ENCODE peak calls at places on chromosomes 13 and 19, in seven cellular contexts. One of them, this sample, is unnamed.

GRCh38 chr19:7679017-7679720 is 1.5 kb upstream of the TRAPPC5 start:
- DNase-seq in aorta: peak; percentile 55
- DNase-seq in small intestine: peak; percentile 36
- DNase-seq in thoracic aorta: no peak
- DNase-seq in fibroblast of lung: no peak
- DNase-seq in adipocyte: no peak
- DNase-seq in ascending aorta: no peak
- DNase-seq in this sample: no peak

GRCh38 chr13:71968025-71968424 is 101.0 kb upstream of the DACH1 start:
- DNase-seq in aorta: no peak
- DNase-seq in small intestine: no peak
- DNase-seq in thoracic aorta: no peak
- DNase-seq in fibroblast of lung: peak; percentile 25
- DNase-seq in adipocyte: no peak
- DNase-seq in ascending aorta: no peak
- DNase-seq in this sample: no peak

GRCh38 chr19:34173145-34173956 is 1.0 kb downstream of the LSM14A start:
- DNase-seq in aorta: peak; percentile 55
- DNase-seq in small intestine: peak; percentile 80
- DNase-seq in thoracic aorta: no peak
- DNase-seq in fibroblast of lung: peak; percentile 64
- DNase-seq in adipocyte: peak; percentile 70
- DNase-seq in ascending aorta: no peak
- DNase-seq in this sample: no peak

GRCh38 chr19:53463263-53463662 is 4.3 kb upstream of the ZNF813 start:
- DNase-seq in aorta: peak; percentile 69
- DNase-seq in small intestine: no peak
- DNase-seq in thoracic aorta: no peak
- DNase-seq in fibroblast of lung: peak; percentile 43
- DNase-seq in adipocyte: peak; percentile 73
- DNase-seq in ascending aorta: peak; percentile 63
- DNase-seq in this sample: peak; percentile 41

GRCh38 chr13:34156841-34157365 is 339.0 kb downstream of the RFC3 start:
- DNase-seq in aorta: peak; percentile 86
- DNase-seq in small intestine: peak; percentile 91
- DNase-seq in thoracic aorta: peak; percentile 66
- DNase-seq in fibroblast of lung: peak; percentile 99
- DNase-seq in adipocyte: peak; percentile 94
- DNase-seq in ascending aorta: peak; percentile 92
- DNase-seq in this sample: peak; percentile 22

GRCh38 chr13:96686286-96686685 is 308.0 kb downstream of the OXGR1 start:
- DNase-seq in aorta: no peak
- DNase-seq in small intestine: no peak
- DNase-seq in thoracic aorta: no peak
- DNase-seq in fibroblast of lung: no peak
- DNase-seq in adipocyte: no peak
- DNase-seq in ascending aorta: no peak
- DNase-seq in this sample: no peak

GRCh38 chr19:43776285-43776684 is 4.5 kb downstream of the KCNN4 start:
- DNase-seq in aorta: no peak
- DNase-seq in small intestine: no peak
- DNase-seq in thoracic aorta: no peak
- DNase-seq in fibroblast of lung: no peak
- DNase-seq in adipocyte: no peak
- DNase-seq in ascending aorta: no peak
- DNase-seq in this sample: no peak

GRCh38 chr13:43023244-43023931 is at the start of gene DNAJC15:
- DNase-seq in aorta: peak; percentile 77
- DNase-seq in small intestine: peak; percentile 97
- DNase-seq in thoracic aorta: peak; percentile 71
- DNase-seq in fibroblast of lung: peak; percentile 83
- DNase-seq in adipocyte: no peak
- DNase-seq in ascending aorta: peak; percentile 88
- DNase-seq in this sample: peak; percentile 91

GRCh38 chr19:58399903-58400637 is 4.6 kb downstream of the RNF225 start:
- DNase-seq in aorta: peak; percentile 50
- DNase-seq in small intestine: no peak
- DNase-seq in thoracic aorta: no peak
- DNase-seq in fibroblast of lung: no peak
- DNase-seq in adipocyte: no peak
- DNase-seq in ascending aorta: no peak
- DNase-seq in this sample: no peak

GRCh38 chr13:99265823-99266426 is 7.7 kb upstream of the GPR18 start:
- DNase-seq in aorta: no peak
- DNase-seq in small intestine: peak; percentile 65
- DNase-seq in thoracic aorta: no peak
- DNase-seq in fibroblast of lung: peak; percentile 41
- DNase-seq in adipocyte: peak; percentile 76
- DNase-seq in ascending aorta: no peak
- DNase-seq in this sample: no peak

GRCh38 chr13:75186384-75186783 is 295.6 kb downstream of the TBC1D4 start:
- DNase-seq in aorta: no peak
- DNase-seq in small intestine: no peak
- DNase-seq in thoracic aorta: no peak
- DNase-seq in fibroblast of lung: no peak
- DNase-seq in adipocyte: peak; percentile 21
- DNase-seq in ascending aorta: no peak
- DNase-seq in this sample: no peak

GRCh38 chr13:111876506-111876905 is 190.4 kb upstream of the SOX1 start:
- DNase-seq in aorta: no peak
- DNase-seq in small intestine: no peak
- DNase-seq in thoracic aorta: no peak
- DNase-seq in fibroblast of lung: no peak
- DNase-seq in adipocyte: no peak
- DNase-seq in ascending aorta: no peak
- DNase-seq in this sample: no peak

GRCh38 chr13:59261928-59262488 is 901.7 kb downstream of the DIAPH3 start:
- DNase-seq in aorta: no peak
- DNase-seq in small intestine: peak; percentile 40
- DNase-seq in thoracic aorta: no peak
- DNase-seq in fibroblast of lung: no peak
- DNase-seq in adipocyte: no peak
- DNase-seq in ascending aorta: no peak
- DNase-seq in this sample: no peak

GRCh38 chr19:6088677-6089063 is 21.6 kb downstream of the RFX2 start:
- DNase-seq in aorta: no peak
- DNase-seq in small intestine: no peak
- DNase-seq in thoracic aorta: no peak
- DNase-seq in fibroblast of lung: peak; percentile 71
- DNase-seq in adipocyte: no peak
- DNase-seq in ascending aorta: no peak
- DNase-seq in this sample: no peak
- H3K4me1 ChIP-seq in aorta: peaks cover 3% of the 10 kb centered on the region
- H3K4me1 ChIP-seq in small intestine: peaks cover 6% of the 10 kb centered on the region
- H3K4me1 ChIP-seq in thoracic aorta: peaks cover 38% of the 10 kb centered on the region
- H3K4me1 ChIP-seq in fibroblast of lung: peaks cover 32% of the 10 kb centered on the region
- H3K4me1 ChIP-seq in adipocyte: peaks cover 72% of the 10 kb centered on the region
- H3K4me1 ChIP-seq in ascending aorta: peaks cover 42% of the 10 kb centered on the region
- H3K4me1 ChIP-seq in this sample: peaks cover 52% of the 10 kb centered on the region

DNA sequence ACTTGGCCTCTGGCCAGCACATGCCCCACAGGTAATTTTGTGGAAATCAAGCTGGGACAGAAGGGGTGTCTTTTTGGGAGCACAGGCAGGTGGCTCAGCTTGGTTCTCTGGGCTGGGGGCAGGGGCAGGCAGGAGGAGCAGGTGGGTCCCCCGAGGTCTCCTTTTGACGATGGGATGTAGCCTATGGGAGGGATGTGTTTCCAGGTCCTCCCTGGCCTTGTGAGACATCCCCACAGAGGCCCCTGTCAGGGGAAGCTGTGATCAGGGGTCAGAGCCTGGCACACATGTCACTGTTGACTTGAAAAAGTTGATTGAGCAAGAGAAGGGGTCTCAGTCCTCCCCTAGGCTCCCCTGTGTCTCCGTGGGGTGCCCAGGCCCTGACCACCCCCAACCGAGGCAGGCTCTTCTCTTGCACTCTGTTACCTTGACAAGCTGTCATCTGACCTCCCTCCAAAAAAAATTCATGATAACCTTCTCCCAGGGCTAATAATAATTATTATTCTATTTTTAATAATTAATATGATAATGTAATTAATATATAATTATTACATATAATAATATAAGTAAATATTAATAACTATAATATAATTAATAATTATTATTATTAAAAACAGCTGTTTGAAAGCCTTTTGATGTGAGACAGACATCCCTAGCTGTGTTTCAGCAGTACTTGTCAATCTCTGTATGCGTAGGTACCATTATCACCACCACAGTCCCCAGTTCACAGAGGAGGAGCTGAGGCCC is 116.2 kb downstream of the ZDHHC20 start:
- DNase-seq in aorta: no peak
- DNase-seq in small intestine: no peak
- DNase-seq in thoracic aorta: no peak
- DNase-seq in fibroblast of lung: no peak
- DNase-seq in adipocyte: no peak
- DNase-seq in ascending aorta: no peak
- DNase-seq in this sample: no peak
- H3K4me3 ChIP-seq in aorta: no peak overlapping the region
- H3K4me3 ChIP-seq in small intestine: no peak overlapping the region
- H3K4me3 ChIP-seq in thoracic aorta: no peak overlapping the region
- H3K4me3 ChIP-seq in fibroblast of lung: no peak overlapping the region
- H3K4me3 ChIP-seq in adipocyte: no peak overlapping the region
- H3K4me3 ChIP-seq in ascending aorta: no peak overlapping the region
- H3K4me3 ChIP-seq in this sample: no peak overlapping the region

GRCh38 chr13:41050041-41050440 is 11.3 kb upstream of the WBP4 start:
- DNase-seq in aorta: no peak
- DNase-seq in small intestine: no peak
- DNase-seq in thoracic aorta: no peak
- DNase-seq in fibroblast of lung: no peak
- DNase-seq in adipocyte: peak; percentile 26
- DNase-seq in ascending aorta: no peak
- DNase-seq in this sample: no peak
- H3K4me1 ChIP-seq in aorta: peaks cover 8% of the 10 kb centered on the region
- H3K4me1 ChIP-seq in small intestine: peaks cover 2% of the 10 kb centered on the region
- H3K4me1 ChIP-seq in thoracic aorta: peaks cover 24% of the 10 kb centered on the region
- H3K4me1 ChIP-seq in fibroblast of lung: peaks cover 3% of the 10 kb centered on the region
- H3K4me1 ChIP-seq in adipocyte: peaks cover 40% of the 10 kb centered on the region
- H3K4me1 ChIP-seq in ascending aorta: peaks cover 14% of the 10 kb centered on the region
- H3K4me1 ChIP-seq in this sample: peaks cover 66% of the 10 kb centered on the region

DNA sequence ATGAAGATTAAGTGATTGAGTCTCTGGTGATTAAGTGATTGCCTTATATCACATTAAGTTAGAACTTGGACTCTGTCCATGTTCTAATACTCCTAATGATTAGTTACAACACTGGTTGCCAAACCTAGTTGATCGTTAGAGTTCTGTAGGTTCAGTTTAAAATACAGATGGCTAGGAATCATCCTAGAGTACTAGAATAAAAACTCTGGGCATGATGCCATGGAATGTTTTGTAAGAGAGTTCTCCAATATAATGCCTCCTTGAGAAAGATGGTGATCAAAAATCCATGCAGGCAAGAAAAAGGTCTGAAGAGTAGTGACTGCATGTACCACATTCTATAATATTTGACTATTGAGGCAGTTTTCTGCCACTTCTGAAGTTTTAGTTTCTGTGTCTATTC is 176.3 kb downstream of the GPC5 start:
- DNase-seq in aorta: no peak
- DNase-seq in small intestine: no peak
- DNase-seq in thoracic aorta: no peak
- DNase-seq in fibroblast of lung: peak; percentile 39
- DNase-seq in adipocyte: peak; percentile 0
- DNase-seq in ascending aorta: no peak
- DNase-seq in this sample: no peak
- H3K4me3 ChIP-seq in aorta: no peak overlapping the region
- H3K4me3 ChIP-seq in small intestine: no peak overlapping the region
- H3K4me3 ChIP-seq in thoracic aorta: no peak overlapping the region
- H3K4me3 ChIP-seq in fibroblast of lung: no peak overlapping the region
- H3K4me3 ChIP-seq in adipocyte: no peak overlapping the region
- H3K4me3 ChIP-seq in ascending aorta: no peak overlapping the region
- H3K4me3 ChIP-seq in this sample: no peak overlapping the region

GRCh38 chr13:77724092-77724491 is 26.6 kb downstream of the SLAIN1 start:
- DNase-seq in aorta: no peak
- DNase-seq in small intestine: no peak
- DNase-seq in thoracic aorta: no peak
- DNase-seq in fibroblast of lung: no peak
- DNase-seq in adipocyte: no peak
- DNase-seq in ascending aorta: no peak
- DNase-seq in this sample: no peak
- H3K4me1 ChIP-seq in aorta: peaks cover 3% of the 10 kb centered on the region
- H3K4me1 ChIP-seq in small intestine: no peaks in the 10 kb centered on the region
- H3K4me1 ChIP-seq in thoracic aorta: no peaks in the 10 kb centered on the region
- H3K4me1 ChIP-seq in fibroblast of lung: no peaks in the 10 kb centered on the region
- H3K4me1 ChIP-seq in adipocyte: peaks cover 4% of the 10 kb centered on the region
- H3K4me1 ChIP-seq in ascending aorta: no peaks in the 10 kb centered on the region
- H3K4me1 ChIP-seq in this sample: peaks cover 9% of the 10 kb centered on the region

DNA sequence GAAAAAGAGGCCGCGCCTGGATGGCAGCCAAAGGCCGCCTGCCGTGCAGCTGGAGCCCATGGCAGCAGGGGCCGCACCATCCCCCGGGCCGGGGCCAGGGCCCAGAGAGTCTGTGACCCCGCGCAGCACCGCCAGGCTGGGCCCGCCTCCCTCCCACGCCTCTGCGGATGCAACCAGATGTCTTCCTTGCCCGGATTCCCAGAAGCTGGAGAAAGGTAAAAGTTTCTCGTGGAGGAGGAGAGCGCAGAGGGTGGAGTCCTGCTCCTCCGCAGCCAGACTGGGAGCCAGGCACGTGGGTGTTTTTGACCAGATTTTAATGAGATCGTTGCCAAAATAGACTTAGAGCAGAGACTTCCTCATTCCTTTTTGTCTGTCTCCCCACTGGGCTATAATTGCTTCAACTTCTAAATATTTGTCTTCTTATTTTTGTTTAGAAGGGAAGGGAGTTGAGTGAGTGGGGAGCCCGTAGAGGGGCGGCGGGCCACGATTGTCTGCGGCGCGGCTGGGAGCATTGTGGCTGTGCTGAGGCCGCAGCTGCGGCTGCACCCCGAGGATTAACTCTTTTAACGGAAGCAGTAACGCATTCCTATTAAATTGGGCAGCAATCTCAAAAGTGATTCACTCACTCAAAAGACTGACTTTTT is 22.8 kb upstream of the NDUFS7 start:
- DNase-seq in aorta: peak; percentile 84
- DNase-seq in small intestine: no peak
- DNase-seq in thoracic aorta: no peak
- DNase-seq in fibroblast of lung: peak; percentile 93
- DNase-seq in adipocyte: peak; percentile 78
- DNase-seq in ascending aorta: no peak
- DNase-seq in this sample: peak; percentile 78
- H3K4me3 ChIP-seq in aorta: peak overlapping the region; percentile 16
- H3K4me3 ChIP-seq in small intestine: no peak overlapping the region
- H3K4me3 ChIP-seq in thoracic aorta: peak overlapping the region; percentile 58
- H3K4me3 ChIP-seq in fibroblast of lung: peak overlapping the region; percentile 22
- H3K4me3 ChIP-seq in adipocyte: peak overlapping the region; percentile 73
- H3K4me3 ChIP-seq in ascending aorta: peak overlapping the region; percentile 52
- H3K4me3 ChIP-seq in this sample: peak overlapping the region; percentile 50

DNA sequence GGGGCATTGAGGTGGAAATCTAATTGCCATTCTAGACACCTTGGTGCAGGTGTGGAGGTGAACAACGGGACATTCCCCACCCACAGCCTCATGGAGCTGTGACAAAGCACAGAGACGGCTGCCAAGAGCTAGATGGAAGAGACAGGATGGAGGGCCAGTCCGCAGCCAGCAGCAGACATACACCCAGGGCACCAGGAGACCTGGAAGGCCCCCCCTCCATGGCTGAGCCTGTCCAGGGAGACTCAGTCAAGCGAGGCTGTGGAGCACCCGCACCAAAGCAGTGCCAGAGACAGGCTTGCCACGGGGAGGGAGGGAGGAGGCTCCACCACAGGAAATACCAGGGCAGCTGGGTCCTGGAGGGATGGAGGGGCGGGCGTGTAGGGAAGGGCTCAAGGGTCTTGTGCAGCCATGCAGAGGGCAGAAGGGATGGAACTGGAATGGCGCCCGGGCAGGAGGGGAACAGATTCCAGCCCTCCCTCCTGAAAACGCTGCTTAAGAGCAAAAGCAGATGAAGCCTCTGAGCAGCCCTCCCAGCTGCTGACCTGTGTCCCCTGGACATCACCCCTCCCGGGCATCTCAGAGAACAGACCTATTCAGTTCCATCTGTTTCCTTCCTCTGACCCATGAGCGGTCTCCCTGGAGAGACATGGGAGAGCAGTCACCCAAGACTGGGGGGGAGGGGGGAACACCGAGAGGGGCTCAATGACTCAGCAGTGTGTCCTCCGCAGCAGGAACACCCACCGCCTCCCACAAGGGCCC is 14.4 kb downstream of the EPS15L1 start:
- DNase-seq in aorta: peak; percentile 65
- DNase-seq in small intestine: no peak
- DNase-seq in thoracic aorta: no peak
- DNase-seq in fibroblast of lung: peak; percentile 61
- DNase-seq in adipocyte: peak; percentile 59
- DNase-seq in ascending aorta: peak; percentile 73
- DNase-seq in this sample: peak; percentile 55
- H3K4me1 ChIP-seq in aorta: no peaks in the 10 kb centered on the region
- H3K4me1 ChIP-seq in small intestine: peaks cover 5% of the 10 kb centered on the region
- H3K4me1 ChIP-seq in thoracic aorta: peaks cover 30% of the 10 kb centered on the region
- H3K4me1 ChIP-seq in fibroblast of lung: peaks cover 24% of the 10 kb centered on the region
- H3K4me1 ChIP-seq in adipocyte: peaks cover 34% of the 10 kb centered on the region
- H3K4me1 ChIP-seq in ascending aorta: peaks cover 12% of the 10 kb centered on the region
- H3K4me1 ChIP-seq in this sample: peaks cover 100% of the 10 kb centered on the region